ENCODE peak calls at places on chromosomes 12 and 14, in seven cellular contexts. L is trophoblast cell, G is neuronal stem cell, S is mesendoderm, K is IMR-90, M is mesenchymal stem cell, H is H1. I is an unnamed sample.
A peak's percentile ranks its signal among the peaks of the same experiment; 100 is the strongest.

GRCh38 chr12:105569886-105570285 is 239.4 kb downstream of the C12orf75 start:
- DNase-seq in L (no peak), G (no peak), S (no peak), K (no peak), M (no peak), H (no peak), I (no peak)

GRCh38 chr14:69692542-69693053 is 74.3 kb upstream of the SRSF5 start:
- DNase-seq in L (no peak), G (no peak), S (no peak), K (no peak), M (no peak), H (no peak), I (no peak)

GRCh38 chr12:119940881-119941280 is 48.2 kb upstream of the BICDL1 start:
- DNase-seq in L (no peak), G (no peak), S (no peak), K (peak; percentile 68), M (peak; percentile 4), H (no peak), I (no peak)

GRCh38 chr12:105967038-105967776 is 171.5 kb downstream of the NUAK1 start:
- DNase-seq in L (no peak), G (no peak), S (no peak), K (peak; percentile 73), M (no peak), H (no peak), I (no peak)

GRCh38 chr12:109290061-109290460 is 19.0 kb downstream of the FOXN4 start:
- DNase-seq in L (no peak), G (no peak), S (no peak), K (no peak), M (no peak), H (no peak), I (no peak)

GRCh38 chr12:103868215-103868614 is 27.2 kb upstream of the NT5DC3 start:
- DNase-seq in L (no peak), G (no peak), S (no peak), K (no peak), M (no peak), H (no peak), I (no peak)

GRCh38 chr12:71556881-71557280 is 106.8 kb downstream of the ZFC3H1 start:
- DNase-seq in L (peak; percentile 89), G (no peak), S (peak; percentile 96), K (peak; percentile 94), M (peak; percentile 86), H (no peak), I (peak; percentile 48)

GRCh38 chr12:103160622-103161021 is 203.1 kb downstream of the ASCL1 start:
- DNase-seq in L (no peak), G (no peak), S (no peak), K (no peak), M (no peak), H (no peak), I (no peak)

GRCh38 chr14:76566439-76566838 is 190.5 kb downstream of the ESRRB start:
- DNase-seq in L (no peak), G (no peak), S (no peak), K (no peak), M (no peak), H (no peak), I (no peak)
- H3K4ac ChIP-seq in L (no peak overlapping the region), G (no peak overlapping the region), S (no peak overlapping the region), K (no peak overlapping the region), M (no peak overlapping the region), H (no peak overlapping the region), I (no peak overlapping the region)

DNA sequence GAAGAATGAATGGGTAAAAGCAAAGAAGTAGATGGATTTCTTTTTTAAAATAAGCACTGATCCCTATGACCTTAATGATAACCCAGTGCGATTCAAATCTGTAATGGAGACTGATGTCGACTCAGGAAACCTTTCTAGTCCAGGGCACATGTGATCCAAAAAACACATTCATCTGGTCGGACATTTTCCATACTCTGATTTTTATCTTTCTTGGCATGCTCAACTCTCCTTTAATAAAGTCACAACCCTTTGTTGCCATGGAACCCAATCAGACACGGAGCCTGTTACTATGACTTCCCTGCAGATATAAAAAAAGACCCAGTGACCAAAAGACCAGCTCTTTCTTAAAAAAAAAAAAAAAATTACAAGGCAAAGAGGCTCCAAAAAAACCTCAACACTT is 27.9 kb downstream of the TMCC3 start:
- DNase-seq in L (no peak), G (no peak), S (no peak), K (no peak), M (no peak), H (no peak), I (no peak)
- H3K4ac ChIP-seq in L (no peak overlapping the region), G (no peak overlapping the region), S (no peak overlapping the region), K (no peak overlapping the region), M (no peak overlapping the region), H (no peak overlapping the region), I (no peak overlapping the region)

GRCh38 chr12:56152132-56152755 is at the start of gene MYL6B:
- DNase-seq in L (peak; percentile 94), G (peak; percentile 86), S (peak; percentile 94), K (peak; percentile 88), M (peak; percentile 94), H (peak; percentile 91), I (peak; percentile 94)
- H3K4ac ChIP-seq in L (peak within 1 kb of the TSS; percentile 44), G (no peak within 1 kb of the TSS), S (peak within 1 kb of the TSS; percentile 96), K (peak within 1 kb of the TSS; percentile 93), M (peak within 1 kb of the TSS; percentile 9), H (no peak within 1 kb of the TSS), I (no peak within 1 kb of the TSS)

DNA sequence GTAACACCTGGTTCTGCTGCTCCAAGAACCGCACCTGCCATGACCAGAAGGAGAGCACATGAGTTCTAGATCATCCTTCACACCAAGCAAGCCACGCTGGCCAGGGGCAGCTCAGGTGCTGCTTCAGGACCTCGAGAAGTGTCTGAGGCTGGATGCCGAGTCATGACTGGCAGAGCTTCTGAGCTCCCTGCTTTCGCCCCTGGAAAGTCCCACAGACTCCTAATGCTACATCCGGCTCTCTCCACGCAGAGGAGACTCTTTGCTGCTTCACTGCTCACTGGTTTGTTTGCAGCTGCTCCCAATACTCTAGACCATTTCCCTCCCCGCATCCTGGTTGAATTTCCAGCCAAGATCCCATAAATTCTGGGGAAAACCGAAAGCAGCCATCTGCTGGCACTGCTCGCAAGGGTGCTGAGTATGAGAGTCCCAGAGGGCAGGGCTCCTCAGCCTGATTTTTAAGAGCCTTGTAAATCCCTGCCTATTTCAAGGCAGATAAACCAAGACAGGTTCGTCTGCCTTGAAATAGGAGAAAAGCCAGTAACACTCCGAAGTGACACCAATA is 1.4 kb downstream of the KRT2 start:
- DNase-seq in L (no peak), G (no peak), S (no peak), K (no peak), M (no peak), H (no peak), I (peak; percentile 28)
- H3K4ac ChIP-seq in L (no peak overlapping the region), G (no peak overlapping the region), S (no peak overlapping the region), K (no peak overlapping the region), M (no peak overlapping the region), H (no peak overlapping the region), I (no peak overlapping the region)